ENCODE peak calls at places on chromosomes 1 and 21, in four cellular contexts. T is IMR-90, J is RWPE2, R is GM23338. H is an unnamed sample. For H3K36me3, the result is how much of the 10 kb centered on the place peaks cover.

GRCh38 chr1:182752077-182752826 is 37.3 kb upstream of the NPL start:
- DNase-seq in T (peak), J (no peak), R (no peak), H (peak)

GRCh38 chr21:16079830-16080229 is 350.0 kb downstream of the USP25 start:
- DNase-seq in T (peak), J (no peak), R (no peak), H (no peak)

GRCh38 chr1:186680031-186681012 is at the start of gene PTGS2:
- DNase-seq in T (peak), J (peak), R (peak), H (peak)

GRCh38 chr1:150186789-150187559 is 37.3 kb downstream of the PLEKHO1 start:
- DNase-seq in T (peak), J (no peak), R (peak), H (no peak)

GRCh38 chr1:11736746-11737639 is 1.1 kb downstream of the AGTRAP start:
- DNase-seq in T (peak), J (no peak), R (peak), H (peak)

GRCh38 chr21:38311091-38311490 is 54.3 kb downstream of the KCNJ15 start:
- DNase-seq in T (no peak), J (no peak), R (no peak), H (no peak)

GRCh38 chr1:202835548-202836072 is 24.9 kb downstream of the PCAT6 start:
- DNase-seq in T (no peak), J (no peak), R (no peak), H (no peak)

GRCh38 chr1:45009956-45010854 is 919 bp downstream of the HECTD3 start:
- DNase-seq in T (no peak), J (no peak), R (peak), H (no peak)

GRCh38 chr1:153203130-153203529 is at the start of gene LELP1:
- DNase-seq in T (no peak), J (no peak), R (no peak), H (no peak)

GRCh38 chr1:51346086-51346942 is 16.0 kb upstream of the TTC39A start:
- DNase-seq in T (no peak), J (no peak), R (no peak), H (no peak)
- H3K36me3 ChIP-seq in T (under half), J (under half), R (under half), H (under half)

GRCh38 chr1:21751281-21751680 is 31.7 kb downstream of the USP48 start:
- DNase-seq in T (no peak), J (no peak), R (no peak), H (no peak)
- H3K36me3 ChIP-seq in T (under half), J (half or more), R (under half), H (under half)

DNA sequence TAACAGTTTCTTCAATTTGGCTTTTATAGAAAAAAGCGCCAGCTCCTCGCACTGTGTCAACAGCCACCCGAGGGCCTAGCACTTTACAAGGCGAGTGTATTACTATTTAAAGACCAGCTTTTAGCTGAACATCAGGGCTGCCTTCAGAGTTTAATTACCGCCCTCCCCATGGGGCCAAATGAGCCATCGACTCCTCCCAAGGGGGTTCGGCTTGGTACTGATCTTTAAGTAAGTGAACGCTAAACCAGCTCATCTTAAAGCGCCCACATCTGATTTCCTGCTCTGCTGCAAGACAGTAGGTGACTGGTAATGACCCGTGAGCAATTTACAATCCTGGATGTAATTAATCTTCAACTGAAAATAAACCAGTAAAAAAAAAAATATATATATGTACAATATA is 298.8 kb downstream of the DSCAM start:
- DNase-seq in T (no peak), J (no peak), R (peak), H (no peak)
- H3K36me3 ChIP-seq in T (under half), J (under half), R (under half), H (under half)

GRCh38 chr1:180020017-180020416 is 65.4 kb downstream of the CEP350 start:
- DNase-seq in T (no peak), J (no peak), R (no peak), H (no peak)
- H3K36me3 ChIP-seq in T (under half), J (half or more), R (under half), H (under half)

GRCh38 chr1:113096493-113096892 is 23.5 kb downstream of the LRIG2 start:
- DNase-seq in T (no peak), J (no peak), R (no peak), H (no peak)
- H3K36me3 ChIP-seq in T (under half), J (half or more), R (half or more), H (under half)

DNA sequence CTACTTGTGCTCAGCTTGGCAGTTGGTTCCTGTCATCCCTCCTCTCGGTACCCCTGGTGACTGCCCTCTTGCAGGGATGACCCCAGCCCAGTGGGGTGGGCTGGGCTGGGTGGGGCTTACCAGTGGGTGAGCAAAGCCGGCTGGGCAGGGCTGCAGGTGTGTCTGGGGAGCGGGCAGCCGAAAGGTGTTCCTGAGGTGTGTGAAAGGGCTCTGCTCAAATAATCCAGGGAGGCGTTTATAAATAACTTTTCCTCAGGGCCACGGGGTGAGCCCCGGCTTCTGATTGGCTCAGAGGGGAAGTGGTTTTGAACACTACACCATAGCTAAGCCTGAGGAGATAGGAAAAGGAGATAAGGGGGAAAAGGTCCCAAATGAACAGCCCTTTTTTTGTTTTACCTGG is at the start of gene SLC26A9:
- DNase-seq in T (no peak), J (no peak), R (no peak), H (no peak)
- H3K36me3 ChIP-seq in T (under half), J (under half), R (under half), H (under half)

DNA sequence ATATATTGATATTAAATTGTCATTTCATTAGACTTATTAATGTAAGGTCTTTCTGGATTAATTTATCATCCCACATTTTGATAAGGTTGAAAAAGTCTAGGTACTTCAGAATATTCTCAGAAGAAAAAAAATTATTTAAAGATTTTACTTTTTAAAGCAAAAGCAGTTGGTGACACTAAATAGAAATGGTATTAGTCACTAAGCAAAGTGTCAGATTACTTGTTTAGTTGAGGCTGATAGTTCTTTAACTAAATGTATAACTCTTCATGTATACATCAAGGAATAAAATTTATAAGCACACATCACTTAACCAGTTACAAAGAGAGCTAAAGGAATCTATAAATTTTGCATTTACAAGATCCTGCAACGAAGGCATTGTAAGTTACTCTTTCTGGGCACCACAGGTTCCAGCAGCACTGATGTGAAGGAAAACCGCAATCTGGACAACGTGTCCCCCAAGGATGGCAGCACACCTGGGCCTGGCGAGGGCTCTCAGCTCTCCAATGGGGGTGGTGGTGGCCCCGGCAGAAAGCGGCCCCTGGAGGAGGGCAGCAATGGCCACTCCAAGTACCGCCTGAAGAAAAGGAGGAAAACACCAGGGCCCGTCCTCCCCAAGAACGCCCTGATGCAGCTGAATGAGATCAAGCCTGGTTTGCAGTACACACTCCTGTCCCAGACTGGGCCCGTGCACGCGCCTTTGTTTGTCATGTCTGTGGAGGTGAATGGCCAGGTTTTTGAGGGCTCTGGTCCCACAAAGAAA is 101.1 kb downstream of the ADARB1 start:
- DNase-seq in T (peak), J (no peak), R (no peak), H (no peak)
- H3K36me3 ChIP-seq in T (half or more), J (under half), R (under half), H (under half)